ENCODE peak calls at places on chromosome 19, in six cellular contexts. V is T-helper 9 cell; Y is NCI-H2081; O is stimulated activated CD4-positive, alpha-beta T cell treated with anti-CD3 and anti-CD28 coated beads, Interleukin-4, amount 100 ng/mL, for 4 hours; L is ureter; D is DMS79. T is an unnamed sample.
A peak's percentile ranks its signal among the peaks of the same experiment; 100 is the strongest.

GRCh38 chr19:4774136-4774535 is 17.4 kb upstream of the FEM1A start:
- DNase-seq in O (no peak), L (no peak), D (no peak), V (no peak), Y (no peak), T (no peak)

GRCh38 chr19:34184880-34185491 is 12.7 kb downstream of the LSM14A start:
- DNase-seq in L (no peak), O (no peak), D (no peak), Y (no peak), V (no peak), T (peak; percentile 21)

GRCh38 chr19:623974-624373 is 9.4 kb downstream of the POLRMT start:
- DNase-seq in D (no peak), L (no peak), O (no peak), Y (no peak), V (no peak), T (no peak)

GRCh38 chr19:10760268-10760944 is 42.5 kb downstream of the DNM2 start:
- DNase-seq in D (no peak), O (peak; percentile 24), Y (no peak), L (no peak), V (peak; percentile 36), T (peak; percentile 20)

GRCh38 chr19:49793561-49793840 is 19.6 kb downstream of the FUZ start:
- DNase-seq in D (no peak), Y (no peak), O (no peak), V (no peak), L (no peak), T (no peak)

GRCh38 chr19:18756896-18757295 is 34.2 kb downstream of the COMP start:
- DNase-seq in L (peak; percentile 73), V (no peak), D (peak; percentile 22), Y (peak; percentile 84), O (no peak), T (no peak)

GRCh38 chr19:47239152-47239551 is 8.2 kb upstream of the BBC3 start:
- DNase-seq in O (no peak), V (no peak), L (no peak), D (no peak), Y (no peak), T (no peak)

GRCh38 chr19:658916-659839 is 3.8 kb downstream of the RNF126 start:
- DNase-seq in D (no peak), O (no peak), L (peak; percentile 83), Y (no peak), V (peak; percentile 64), T (peak; percentile 61)

GRCh38 chr19:29275266-29275665 is 62.3 kb upstream of the UQCRFS1 start:
- DNase-seq in L (peak; percentile 29), Y (no peak), V (no peak), D (no peak), O (no peak), T (no peak)

GRCh38 chr19:4744451-4745170 is 21.0 kb upstream of the DPP9 start:
- DNase-seq in L (no peak), D (no peak), V (no peak), Y (no peak), O (no peak), T (peak; percentile 92)

GRCh38 chr19:35813043-35813890 is 622 bp upstream of the PRODH2 start:
- DNase-seq in O (no peak), L (no peak), Y (no peak), D (no peak), V (no peak), T (no peak)

GRCh38 chr19:44993526-44993925 is 7.7 kb upstream of the RELB start:
- DNase-seq in Y (no peak), L (no peak), O (no peak), V (no peak), D (no peak), T (no peak)